ENCODE peak calls at places on chromosomes 7 and 10, in eight cellular contexts. One of them, this sample, is unnamed.
A peak's percentile ranks its signal among the peaks of the same experiment; 100 is the strongest.

GRCh38 chr7:157840174-157840912 is 503.5 kb downstream of the DNAJB6 start:
- DNase-seq in caudate nucleus: no peak
- DNase-seq in CD4-positive, CD25-positive, alpha-beta regulatory T cell: no peak
- DNase-seq in GM23248: no peak
- DNase-seq in small intestine: no peak
- DNase-seq in CD4-positive, alpha-beta memory T cell: no peak
- DNase-seq in neural progenitor cell: no peak
- DNase-seq in heart left ventricle: no peak
- DNase-seq in this sample: no peak

GRCh38 chr7:128937647-128938523 is at the start of gene IRF5:
- DNase-seq in caudate nucleus: no peak
- DNase-seq in CD4-positive, CD25-positive, alpha-beta regulatory T cell: peak; percentile 15
- DNase-seq in GM23248: peak; percentile 34
- DNase-seq in small intestine: peak; percentile 61
- DNase-seq in CD4-positive, alpha-beta memory T cell: peak; percentile 19
- DNase-seq in neural progenitor cell: peak; percentile 64
- DNase-seq in heart left ventricle: peak; percentile 61
- DNase-seq in this sample: peak; percentile 75

GRCh38 chr7:8605227-8605626 is 171.8 kb downstream of the NXPH1 start:
- DNase-seq in caudate nucleus: no peak
- DNase-seq in CD4-positive, CD25-positive, alpha-beta regulatory T cell: no peak
- DNase-seq in GM23248: no peak
- DNase-seq in small intestine: no peak
- DNase-seq in CD4-positive, alpha-beta memory T cell: no peak
- DNase-seq in neural progenitor cell: no peak
- DNase-seq in heart left ventricle: no peak
- DNase-seq in this sample: no peak

GRCh38 chr7:4269086-4269485 is 413.0 kb upstream of the FOXK1 start:
- DNase-seq in caudate nucleus: no peak
- DNase-seq in CD4-positive, CD25-positive, alpha-beta regulatory T cell: no peak
- DNase-seq in GM23248: no peak
- DNase-seq in small intestine: no peak
- DNase-seq in CD4-positive, alpha-beta memory T cell: no peak
- DNase-seq in neural progenitor cell: no peak
- DNase-seq in heart left ventricle: no peak
- DNase-seq in this sample: no peak

GRCh38 chr7:36387437-36388345 is 2.0 kb upstream of the ANLN start:
- DNase-seq in caudate nucleus: no peak
- DNase-seq in CD4-positive, CD25-positive, alpha-beta regulatory T cell: no peak
- DNase-seq in GM23248: no peak
- DNase-seq in small intestine: peak; percentile 63
- DNase-seq in CD4-positive, alpha-beta memory T cell: no peak
- DNase-seq in neural progenitor cell: no peak
- DNase-seq in heart left ventricle: no peak
- DNase-seq in this sample: no peak

GRCh38 chr10:132458595-132459251 is 61.7 kb downstream of the PWWP2B start:
- DNase-seq in caudate nucleus: no peak
- DNase-seq in CD4-positive, CD25-positive, alpha-beta regulatory T cell: peak; percentile 59
- DNase-seq in GM23248: peak; percentile 55
- DNase-seq in small intestine: peak; percentile 98
- DNase-seq in CD4-positive, alpha-beta memory T cell: peak; percentile 60
- DNase-seq in neural progenitor cell: peak; percentile 73
- DNase-seq in heart left ventricle: peak; percentile 64
- DNase-seq in this sample: no peak

GRCh38 chr10:92238062-92238585 is 52.8 kb downstream of the CPEB3 start:
- DNase-seq in caudate nucleus: no peak
- DNase-seq in CD4-positive, CD25-positive, alpha-beta regulatory T cell: no peak
- DNase-seq in GM23248: no peak
- DNase-seq in small intestine: peak; percentile 14
- DNase-seq in CD4-positive, alpha-beta memory T cell: no peak
- DNase-seq in neural progenitor cell: no peak
- DNase-seq in heart left ventricle: no peak
- DNase-seq in this sample: no peak

GRCh38 chr7:82167568-82168314 is 275.8 kb downstream of the CACNA2D1 start:
- DNase-seq in caudate nucleus: no peak
- DNase-seq in CD4-positive, CD25-positive, alpha-beta regulatory T cell: no peak
- DNase-seq in GM23248: no peak
- DNase-seq in small intestine: no peak
- DNase-seq in CD4-positive, alpha-beta memory T cell: no peak
- DNase-seq in neural progenitor cell: no peak
- DNase-seq in heart left ventricle: no peak
- DNase-seq in this sample: no peak

GRCh38 chr7:46054290-46054689 is 133.2 kb upstream of the IGFBP3 start:
- DNase-seq in caudate nucleus: no peak
- DNase-seq in CD4-positive, CD25-positive, alpha-beta regulatory T cell: no peak
- DNase-seq in GM23248: peak; percentile 13
- DNase-seq in small intestine: no peak
- DNase-seq in CD4-positive, alpha-beta memory T cell: no peak
- DNase-seq in neural progenitor cell: no peak
- DNase-seq in heart left ventricle: no peak
- DNase-seq in this sample: no peak

GRCh38 chr10:80199828-80200227 is 5.5 kb downstream of the ANXA11 start:
- DNase-seq in caudate nucleus: no peak
- DNase-seq in CD4-positive, CD25-positive, alpha-beta regulatory T cell: no peak
- DNase-seq in GM23248: peak; percentile 95
- DNase-seq in small intestine: peak; percentile 62
- DNase-seq in CD4-positive, alpha-beta memory T cell: no peak
- DNase-seq in neural progenitor cell: no peak
- DNase-seq in heart left ventricle: peak; percentile 46
- DNase-seq in this sample: peak; percentile 84

GRCh38 chr10:132711618-132712051 is 74.3 kb downstream of the NKX6-2 start:
- DNase-seq in caudate nucleus: no peak
- DNase-seq in CD4-positive, CD25-positive, alpha-beta regulatory T cell: no peak
- DNase-seq in GM23248: no peak
- DNase-seq in small intestine: no peak
- DNase-seq in CD4-positive, alpha-beta memory T cell: no peak
- DNase-seq in neural progenitor cell: no peak
- DNase-seq in heart left ventricle: peak; percentile 1
- DNase-seq in this sample: no peak

GRCh38 chr7:121755818-121756501 is 117.0 kb upstream of the PTPRZ1 start:
- DNase-seq in caudate nucleus: no peak
- DNase-seq in CD4-positive, CD25-positive, alpha-beta regulatory T cell: no peak
- DNase-seq in GM23248: no peak
- DNase-seq in small intestine: no peak
- DNase-seq in CD4-positive, alpha-beta memory T cell: no peak
- DNase-seq in neural progenitor cell: peak; percentile 79
- DNase-seq in heart left ventricle: no peak
- DNase-seq in this sample: no peak

GRCh38 chr7:1076184-1077072 is 11.5 kb upstream of the GPER1 start:
- DNase-seq in caudate nucleus: no peak
- DNase-seq in CD4-positive, CD25-positive, alpha-beta regulatory T cell: no peak
- DNase-seq in GM23248: peak; percentile 16
- DNase-seq in small intestine: no peak
- DNase-seq in CD4-positive, alpha-beta memory T cell: no peak
- DNase-seq in neural progenitor cell: no peak
- DNase-seq in heart left ventricle: peak; percentile 69
- DNase-seq in this sample: no peak

GRCh38 chr7:132296820-132297219 is 279.4 kb downstream of the PLXNA4 start:
- DNase-seq in caudate nucleus: no peak
- DNase-seq in CD4-positive, CD25-positive, alpha-beta regulatory T cell: no peak
- DNase-seq in GM23248: no peak
- DNase-seq in small intestine: no peak
- DNase-seq in CD4-positive, alpha-beta memory T cell: no peak
- DNase-seq in neural progenitor cell: no peak
- DNase-seq in heart left ventricle: no peak
- DNase-seq in this sample: no peak

GRCh38 chr7:50595538-50596102 is 30.4 kb upstream of the DDC start:
- DNase-seq in caudate nucleus: no peak
- DNase-seq in CD4-positive, CD25-positive, alpha-beta regulatory T cell: peak; percentile 30
- DNase-seq in GM23248: peak; percentile 65
- DNase-seq in small intestine: peak; percentile 48
- DNase-seq in CD4-positive, alpha-beta memory T cell: peak; percentile 38
- DNase-seq in neural progenitor cell: peak; percentile 66
- DNase-seq in heart left ventricle: no peak
- DNase-seq in this sample: no peak

GRCh38 chr10:26556756-26557640 is 118.9 kb downstream of the APBB1IP start:
- DNase-seq in caudate nucleus: no peak
- DNase-seq in CD4-positive, CD25-positive, alpha-beta regulatory T cell: peak; percentile 55
- DNase-seq in GM23248: peak; percentile 83
- DNase-seq in small intestine: peak; percentile 60
- DNase-seq in CD4-positive, alpha-beta memory T cell: peak; percentile 44
- DNase-seq in neural progenitor cell: peak; percentile 66
- DNase-seq in heart left ventricle: no peak
- DNase-seq in this sample: no peak

GRCh38 chr10:26554246-26554645 is 116.1 kb downstream of the APBB1IP start:
- DNase-seq in caudate nucleus: no peak
- DNase-seq in CD4-positive, CD25-positive, alpha-beta regulatory T cell: no peak
- DNase-seq in GM23248: no peak
- DNase-seq in small intestine: no peak
- DNase-seq in CD4-positive, alpha-beta memory T cell: no peak
- DNase-seq in neural progenitor cell: no peak
- DNase-seq in heart left ventricle: no peak
- DNase-seq in this sample: no peak

GRCh38 chr10:26550774-26551526 is 112.8 kb downstream of the APBB1IP start:
- DNase-seq in caudate nucleus: no peak
- DNase-seq in CD4-positive, CD25-positive, alpha-beta regulatory T cell: no peak
- DNase-seq in GM23248: no peak
- DNase-seq in small intestine: peak; percentile 22
- DNase-seq in CD4-positive, alpha-beta memory T cell: no peak
- DNase-seq in neural progenitor cell: peak; percentile 42
- DNase-seq in heart left ventricle: no peak
- DNase-seq in this sample: no peak

GRCh38 chr10:26557641-26558014 is 119.5 kb downstream of the APBB1IP start:
- DNase-seq in caudate nucleus: no peak
- DNase-seq in CD4-positive, CD25-positive, alpha-beta regulatory T cell: no peak
- DNase-seq in GM23248: peak; percentile 86
- DNase-seq in small intestine: peak; percentile 11
- DNase-seq in CD4-positive, alpha-beta memory T cell: no peak
- DNase-seq in neural progenitor cell: no peak
- DNase-seq in heart left ventricle: no peak
- DNase-seq in this sample: no peak

DNA sequence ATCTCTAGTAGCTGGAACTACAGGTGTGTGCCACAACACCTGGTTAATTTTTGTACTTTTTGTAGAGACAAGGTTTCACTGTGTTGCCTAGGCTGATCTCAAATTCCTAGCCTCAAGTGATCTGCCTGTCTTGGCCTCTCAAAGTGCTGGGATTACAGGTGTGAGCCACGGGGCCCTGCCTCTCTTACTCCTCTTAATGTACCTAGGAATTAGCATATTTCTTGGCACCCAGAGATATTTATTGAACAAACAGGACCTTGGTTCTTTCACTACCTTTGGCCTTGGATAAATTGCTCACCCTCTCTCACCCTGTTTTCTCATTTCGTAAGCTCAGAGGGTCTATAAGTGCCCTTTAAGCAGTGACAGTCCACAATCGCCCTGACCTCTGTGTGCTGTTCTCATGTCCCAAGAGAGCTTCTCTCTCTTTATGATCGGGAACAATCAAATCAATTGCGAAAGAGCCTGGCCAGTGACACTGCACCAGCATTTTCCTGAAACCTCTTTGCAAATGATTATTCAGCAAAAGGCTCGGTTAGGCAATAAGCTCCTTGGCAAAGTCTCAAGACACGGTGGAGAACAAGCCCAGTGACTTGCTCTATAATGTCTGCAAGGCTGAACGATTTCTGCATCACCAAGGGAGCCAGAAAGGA is 117.7 kb downstream of the APBB1IP start:
- DNase-seq in caudate nucleus: no peak
- DNase-seq in CD4-positive, CD25-positive, alpha-beta regulatory T cell: no peak
- DNase-seq in GM23248: peak; percentile 96
- DNase-seq in small intestine: peak; percentile 87
- DNase-seq in CD4-positive, alpha-beta memory T cell: no peak
- DNase-seq in neural progenitor cell: no peak
- DNase-seq in heart left ventricle: peak; percentile 56
- DNase-seq in this sample: peak; percentile 87
- H3K27ac ChIP-seq in caudate nucleus: peak overlapping the region; percentile 47
- H3K27ac ChIP-seq in CD4-positive, CD25-positive, alpha-beta regulatory T cell: no peak overlapping the region
- H3K27ac ChIP-seq in GM23248: peak overlapping the region; percentile 79
- H3K27ac ChIP-seq in small intestine: no peak overlapping the region
- H3K27ac ChIP-seq in CD4-positive, alpha-beta memory T cell: no peak overlapping the region
- H3K27ac ChIP-seq in neural progenitor cell: no peak overlapping the region
- H3K27ac ChIP-seq in heart left ventricle: no peak overlapping the region
- H3K27ac ChIP-seq in this sample: no peak overlapping the region

DNA sequence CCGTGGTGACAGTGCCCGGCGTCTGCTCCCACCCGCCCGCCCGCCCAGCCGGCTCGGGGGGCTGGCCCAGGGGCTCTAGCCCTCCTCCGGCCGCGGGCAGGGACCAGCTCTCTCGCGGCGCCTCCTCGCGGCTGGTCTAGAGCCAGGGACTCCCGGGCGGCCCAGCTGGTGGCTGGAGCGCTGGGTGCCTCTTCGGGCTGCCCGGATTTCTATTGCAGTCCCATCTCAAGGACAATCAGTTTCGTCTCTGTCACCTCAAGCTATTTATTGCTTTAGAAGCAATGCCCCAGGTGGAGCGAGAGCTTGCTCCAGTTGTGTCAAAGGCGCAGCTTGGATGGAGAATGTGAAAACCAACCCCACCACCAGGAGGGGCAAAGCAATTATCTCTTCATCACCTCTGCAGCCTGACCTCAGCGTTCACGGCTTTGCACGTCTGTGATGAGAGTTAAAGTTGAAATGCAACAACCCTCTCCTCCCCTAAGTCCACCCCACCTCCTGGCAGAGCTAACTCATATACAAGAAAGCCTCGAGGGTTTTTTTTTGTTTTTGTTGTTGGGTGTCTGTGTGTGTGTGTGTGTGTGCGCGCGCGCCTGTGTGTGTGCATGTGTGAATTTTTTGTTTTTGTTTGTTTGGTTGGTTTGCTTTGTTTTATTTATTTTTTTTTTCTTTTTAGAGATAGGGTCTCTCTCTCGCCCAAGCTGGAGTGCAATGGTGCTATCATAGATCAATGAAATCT is at the start of gene ITGA8:
- DNase-seq in caudate nucleus: no peak
- DNase-seq in CD4-positive, CD25-positive, alpha-beta regulatory T cell: no peak
- DNase-seq in GM23248: peak; percentile 50
- DNase-seq in small intestine: no peak
- DNase-seq in CD4-positive, alpha-beta memory T cell: no peak
- DNase-seq in neural progenitor cell: peak; percentile 73
- DNase-seq in heart left ventricle: peak; percentile 33
- DNase-seq in this sample: no peak
- H3K27ac ChIP-seq in caudate nucleus: no peak within 1 kb of the TSS
- H3K27ac ChIP-seq in CD4-positive, CD25-positive, alpha-beta regulatory T cell: no peak within 1 kb of the TSS
- H3K27ac ChIP-seq in GM23248: no peak within 1 kb of the TSS
- H3K27ac ChIP-seq in small intestine: no peak within 1 kb of the TSS
- H3K27ac ChIP-seq in CD4-positive, alpha-beta memory T cell: no peak within 1 kb of the TSS
- H3K27ac ChIP-seq in neural progenitor cell: no peak within 1 kb of the TSS
- H3K27ac ChIP-seq in heart left ventricle: no peak within 1 kb of the TSS
- H3K27ac ChIP-seq in this sample: peak within 1 kb of the TSS; percentile 91

GRCh38 chr10:125030567-125031197 is 88.8 kb downstream of the ZRANB1 start:
- DNase-seq in caudate nucleus: no peak
- DNase-seq in CD4-positive, CD25-positive, alpha-beta regulatory T cell: no peak
- DNase-seq in GM23248: no peak
- DNase-seq in small intestine: no peak
- DNase-seq in CD4-positive, alpha-beta memory T cell: no peak
- DNase-seq in neural progenitor cell: no peak
- DNase-seq in heart left ventricle: no peak
- DNase-seq in this sample: no peak
- H3K27ac ChIP-seq in caudate nucleus: no peak overlapping the region
- H3K27ac ChIP-seq in CD4-positive, CD25-positive, alpha-beta regulatory T cell: no peak overlapping the region
- H3K27ac ChIP-seq in GM23248: no peak overlapping the region
- H3K27ac ChIP-seq in small intestine: no peak overlapping the region
- H3K27ac ChIP-seq in CD4-positive, alpha-beta memory T cell: no peak overlapping the region
- H3K27ac ChIP-seq in neural progenitor cell: no peak overlapping the region
- H3K27ac ChIP-seq in heart left ventricle: no peak overlapping the region
- H3K27ac ChIP-seq in this sample: peak overlapping the region; percentile 75

DNA sequence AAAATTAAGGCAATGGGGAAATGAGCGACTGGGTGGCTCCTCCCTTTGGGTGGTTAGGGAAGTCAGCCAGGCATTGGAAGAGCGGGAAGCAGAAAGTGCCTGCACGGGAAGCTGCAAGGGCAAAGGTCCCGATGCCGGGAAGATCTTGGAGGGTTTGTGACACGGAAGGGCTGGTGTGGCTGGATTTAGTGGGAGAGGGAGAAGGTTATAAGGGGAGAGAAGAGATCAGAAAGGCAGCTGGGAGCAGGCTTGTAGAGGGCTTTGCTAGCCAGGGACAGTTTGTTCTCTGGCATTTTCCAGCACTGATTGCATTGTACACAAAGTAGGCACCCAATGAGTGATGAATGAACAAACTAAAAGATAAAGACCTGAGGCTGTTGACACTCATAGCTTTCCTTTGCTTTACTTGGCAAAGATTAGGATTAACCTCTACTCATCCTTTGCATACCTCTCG is 67.7 kb downstream of the NAMPT start:
- DNase-seq in caudate nucleus: no peak
- DNase-seq in CD4-positive, CD25-positive, alpha-beta regulatory T cell: no peak
- DNase-seq in GM23248: peak; percentile 65
- DNase-seq in small intestine: peak; percentile 74
- DNase-seq in CD4-positive, alpha-beta memory T cell: no peak
- DNase-seq in neural progenitor cell: no peak
- DNase-seq in heart left ventricle: peak; percentile 69
- DNase-seq in this sample: peak; percentile 18
- H3K27ac ChIP-seq in caudate nucleus: no peak overlapping the region
- H3K27ac ChIP-seq in CD4-positive, CD25-positive, alpha-beta regulatory T cell: no peak overlapping the region
- H3K27ac ChIP-seq in GM23248: peak overlapping the region; percentile 58
- H3K27ac ChIP-seq in small intestine: no peak overlapping the region
- H3K27ac ChIP-seq in CD4-positive, alpha-beta memory T cell: no peak overlapping the region
- H3K27ac ChIP-seq in neural progenitor cell: no peak overlapping the region
- H3K27ac ChIP-seq in heart left ventricle: peak overlapping the region; percentile 79
- H3K27ac ChIP-seq in this sample: peak overlapping the region; percentile 78